ENCODE peak calls at places on chromosomes 11 and 22, in five cellular contexts. D is body of pancreas, P is T follicular helper cell, G is fibroblast of pulmonary artery, J is cardiac fibroblast. B is an unnamed sample.

GRCh38 chr11:113504586-113504985 is 29.4 kb upstream of the DRD2 start:
- DNase-seq in J (no peak), G (no peak), D (no peak), P (no peak), B (no peak)

GRCh38 chr11:3959918-3960295 is 104.4 kb downstream of the STIM1 start:
- DNase-seq in P (no peak), G (no peak), D (no peak), J (peak), B (no peak)

GRCh38 chr11:118233377-118233776 is 8.6 kb upstream of the JAML start:
- DNase-seq in D (no peak), J (no peak), G (no peak), P (no peak), B (no peak)

GRCh38 chr11:113001709-113002108 is 40.5 kb downstream of the NCAM1 start:
- DNase-seq in D (no peak), G (no peak), P (no peak), J (no peak), B (no peak)

GRCh38 chr11:94130589-94131362 is 2.1 kb downstream of the PANX1 start:
- DNase-seq in D (peak), P (no peak), J (peak), G (peak), B (no peak)

GRCh38 chr22:46066691-46067090 is 83.6 kb upstream of the PPARA start:
- DNase-seq in G (no peak), D (no peak), P (no peak), J (peak), B (peak)

GRCh38 chr11:11085580-11085979 is 227.7 kb upstream of the ZBED5 start:
- DNase-seq in J (no peak), G (no peak), P (no peak), D (no peak), B (no peak)

GRCh38 chr11:122634507-122634906 is 21.0 kb upstream of the UBASH3B start:
- DNase-seq in G (no peak), D (no peak), J (peak), P (no peak), B (no peak)

GRCh38 chr11:134032501-134033091 is 36.3 kb upstream of the JAM3 start:
- DNase-seq in G (no peak), D (no peak), P (no peak), J (no peak), B (no peak)

GRCh38 chr22:19723990-19724827 is 870 bp downstream of the GP1BB start:
- DNase-seq in G (peak), P (no peak), D (peak), J (no peak), B (no peak)

GRCh38 chr11:74866557-74866956 is 82.3 kb downstream of the XRRA1 start:
- DNase-seq in D (no peak), J (no peak), P (no peak), G (no peak), B (no peak)

GRCh38 chr11:133934599-133935550 is 21.9 kb downstream of the IGSF9B start:
- DNase-seq in P (no peak), J (peak), D (no peak), G (peak), B (no peak)

GRCh38 chr22:32331918-32332725 is 25.5 kb upstream of the RFPL3 start:
- DNase-seq in J (no peak), G (no peak), P (no peak), D (no peak), B (no peak)

GRCh38 chr11:81497202-81497804 is 1236.4 kb downstream of the FAM181B start:
- DNase-seq in D (peak), J (peak), P (no peak), G (peak), B (no peak)

GRCh38 chr11:113634940-113635575 is 71.0 kb downstream of the TMPRSS5 start:
- DNase-seq in G (no peak), D (no peak), J (peak), P (no peak), B (no peak)

GRCh38 chr11:119006696-119007095 is 8.8 kb downstream of the CENATAC start:
- DNase-seq in P (no peak), J (no peak), G (no peak), D (no peak), B (no peak)

GRCh38 chr22:28893810-28894209 is 10.4 kb downstream of the ZNRF3 start:
- DNase-seq in D (no peak), J (no peak), G (no peak), P (no peak), B (no peak)

GRCh38 chr22:43471186-43471585 is 59.4 kb downstream of the MPPED1 start:
- DNase-seq in G (no peak), P (no peak), J (no peak), D (no peak), B (no peak)